ENCODE peak calls at places on chromosome 5, in nine cellular contexts. One of them, this sample, is unnamed.

GRCh38 chr5:19488786-19489185 is 499.2 kb downstream of the CDH18 start:
- DNase-seq in mammary epithelial cell: no peak
- DNase-seq in aorta: no peak
- DNase-seq in CD8-positive, alpha-beta T cell: no peak
- DNase-seq in colonic mucosa: no peak
- DNase-seq in breast epithelium: no peak
- DNase-seq in transverse colon: no peak
- DNase-seq in HepG2: no peak
- DNase-seq in psoas muscle: no peak
- DNase-seq in this sample: no peak

GRCh38 chr5:78781611-78782356 is 133.2 kb upstream of the LHFPL2 start:
- DNase-seq in transverse colon: no peak
- DNase-seq in mammary epithelial cell: no peak
- DNase-seq in breast epithelium: no peak
- DNase-seq in colonic mucosa: no peak
- DNase-seq in HepG2: no peak
- DNase-seq in aorta: no peak
- DNase-seq in psoas muscle: no peak
- DNase-seq in CD8-positive, alpha-beta T cell: no peak
- DNase-seq in this sample: no peak

GRCh38 chr5:120615967-120616645 is 152.0 kb downstream of the PRR16 start:
- DNase-seq in aorta: no peak
- DNase-seq in psoas muscle: no peak
- DNase-seq in breast epithelium: no peak
- DNase-seq in HepG2: no peak
- DNase-seq in colonic mucosa: no peak
- DNase-seq in CD8-positive, alpha-beta T cell: no peak
- DNase-seq in transverse colon: no peak
- DNase-seq in mammary epithelial cell: peak; percentile 79
- DNase-seq in this sample: no peak

GRCh38 chr5:43771611-43772031 is 168.6 kb downstream of the NNT start:
- DNase-seq in transverse colon: no peak
- DNase-seq in aorta: no peak
- DNase-seq in HepG2: no peak
- DNase-seq in mammary epithelial cell: peak; percentile 72
- DNase-seq in colonic mucosa: no peak
- DNase-seq in breast epithelium: no peak
- DNase-seq in CD8-positive, alpha-beta T cell: no peak
- DNase-seq in psoas muscle: no peak
- DNase-seq in this sample: no peak

GRCh38 chr5:144060598-144060997 is 109.9 kb downstream of the YIPF5 start:
- DNase-seq in transverse colon: no peak
- DNase-seq in aorta: no peak
- DNase-seq in psoas muscle: no peak
- DNase-seq in CD8-positive, alpha-beta T cell: no peak
- DNase-seq in HepG2: no peak
- DNase-seq in colonic mucosa: no peak
- DNase-seq in mammary epithelial cell: peak; percentile 82
- DNase-seq in breast epithelium: no peak
- DNase-seq in this sample: no peak

GRCh38 chr5:110048508-110048907 is 358.8 kb downstream of the MAN2A1 start:
- DNase-seq in HepG2: no peak
- DNase-seq in colonic mucosa: no peak
- DNase-seq in psoas muscle: no peak
- DNase-seq in breast epithelium: no peak
- DNase-seq in aorta: no peak
- DNase-seq in transverse colon: no peak
- DNase-seq in mammary epithelial cell: no peak
- DNase-seq in CD8-positive, alpha-beta T cell: no peak
- DNase-seq in this sample: no peak

GRCh38 chr5:31707294-31707693 is 68.4 kb downstream of the PDZD2 start:
- DNase-seq in colonic mucosa: no peak
- DNase-seq in HepG2: no peak
- DNase-seq in CD8-positive, alpha-beta T cell: no peak
- DNase-seq in transverse colon: no peak
- DNase-seq in mammary epithelial cell: no peak
- DNase-seq in breast epithelium: no peak
- DNase-seq in psoas muscle: no peak
- DNase-seq in aorta: no peak
- DNase-seq in this sample: no peak

GRCh38 chr5:100430268-100430900 is 104.8 kb upstream of the FAM174A start:
- DNase-seq in psoas muscle: peak; percentile 39
- DNase-seq in aorta: peak; percentile 49
- DNase-seq in breast epithelium: no peak
- DNase-seq in mammary epithelial cell: peak; percentile 24
- DNase-seq in HepG2: peak; percentile 26
- DNase-seq in transverse colon: peak; percentile 16
- DNase-seq in colonic mucosa: peak; percentile 55
- DNase-seq in CD8-positive, alpha-beta T cell: peak; percentile 42
- DNase-seq in this sample: peak; percentile 56

GRCh38 chr5:172640822-172641358 is at the start of gene NEURL1B:
- DNase-seq in aorta: peak; percentile 71
- DNase-seq in transverse colon: peak; percentile 87
- DNase-seq in psoas muscle: peak; percentile 86
- DNase-seq in colonic mucosa: peak; percentile 88
- DNase-seq in breast epithelium: no peak
- DNase-seq in CD8-positive, alpha-beta T cell: peak; percentile 20
- DNase-seq in mammary epithelial cell: peak; percentile 66
- DNase-seq in HepG2: peak; percentile 29
- DNase-seq in this sample: peak; percentile 65

GRCh38 chr5:160802567-160802966 is 49.4 kb downstream of the ATP10B start:
- DNase-seq in transverse colon: peak; percentile 19
- DNase-seq in HepG2: no peak
- DNase-seq in mammary epithelial cell: no peak
- DNase-seq in psoas muscle: no peak
- DNase-seq in breast epithelium: no peak
- DNase-seq in aorta: no peak
- DNase-seq in CD8-positive, alpha-beta T cell: no peak
- DNase-seq in colonic mucosa: no peak
- DNase-seq in this sample: no peak

GRCh38 chr5:128213340-128213739 is 129.8 kb downstream of the SLC12A2 start:
- DNase-seq in breast epithelium: peak; percentile 31
- DNase-seq in colonic mucosa: peak; percentile 56
- DNase-seq in HepG2: peak; percentile 39
- DNase-seq in psoas muscle: no peak
- DNase-seq in CD8-positive, alpha-beta T cell: peak; percentile 22
- DNase-seq in mammary epithelial cell: peak; percentile 46
- DNase-seq in aorta: no peak
- DNase-seq in transverse colon: peak; percentile 41
- DNase-seq in this sample: no peak

GRCh38 chr5:134611515-134611914 is 21.1 kb downstream of the SAR1B start:
- DNase-seq in colonic mucosa: peak; percentile 2
- DNase-seq in CD8-positive, alpha-beta T cell: no peak
- DNase-seq in HepG2: no peak
- DNase-seq in breast epithelium: no peak
- DNase-seq in transverse colon: no peak
- DNase-seq in mammary epithelial cell: no peak
- DNase-seq in aorta: no peak
- DNase-seq in psoas muscle: no peak
- DNase-seq in this sample: no peak

GRCh38 chr5:90783460-90784333 is 225.1 kb downstream of the ADGRV1 start:
- DNase-seq in colonic mucosa: peak; percentile 75
- DNase-seq in HepG2: peak; percentile 44
- DNase-seq in psoas muscle: peak; percentile 58
- DNase-seq in mammary epithelial cell: peak; percentile 44
- DNase-seq in aorta: peak; percentile 65
- DNase-seq in CD8-positive, alpha-beta T cell: peak; percentile 70
- DNase-seq in breast epithelium: peak; percentile 39
- DNase-seq in transverse colon: peak; percentile 73
- DNase-seq in this sample: peak; percentile 83

GRCh38 chr5:181239062-181239663 is 4.5 kb downstream of the RACK1 start:
- DNase-seq in aorta: no peak
- DNase-seq in breast epithelium: no peak
- DNase-seq in transverse colon: no peak
- DNase-seq in mammary epithelial cell: no peak
- DNase-seq in CD8-positive, alpha-beta T cell: no peak
- DNase-seq in HepG2: no peak
- DNase-seq in colonic mucosa: no peak
- DNase-seq in psoas muscle: no peak
- DNase-seq in this sample: no peak

DNA sequence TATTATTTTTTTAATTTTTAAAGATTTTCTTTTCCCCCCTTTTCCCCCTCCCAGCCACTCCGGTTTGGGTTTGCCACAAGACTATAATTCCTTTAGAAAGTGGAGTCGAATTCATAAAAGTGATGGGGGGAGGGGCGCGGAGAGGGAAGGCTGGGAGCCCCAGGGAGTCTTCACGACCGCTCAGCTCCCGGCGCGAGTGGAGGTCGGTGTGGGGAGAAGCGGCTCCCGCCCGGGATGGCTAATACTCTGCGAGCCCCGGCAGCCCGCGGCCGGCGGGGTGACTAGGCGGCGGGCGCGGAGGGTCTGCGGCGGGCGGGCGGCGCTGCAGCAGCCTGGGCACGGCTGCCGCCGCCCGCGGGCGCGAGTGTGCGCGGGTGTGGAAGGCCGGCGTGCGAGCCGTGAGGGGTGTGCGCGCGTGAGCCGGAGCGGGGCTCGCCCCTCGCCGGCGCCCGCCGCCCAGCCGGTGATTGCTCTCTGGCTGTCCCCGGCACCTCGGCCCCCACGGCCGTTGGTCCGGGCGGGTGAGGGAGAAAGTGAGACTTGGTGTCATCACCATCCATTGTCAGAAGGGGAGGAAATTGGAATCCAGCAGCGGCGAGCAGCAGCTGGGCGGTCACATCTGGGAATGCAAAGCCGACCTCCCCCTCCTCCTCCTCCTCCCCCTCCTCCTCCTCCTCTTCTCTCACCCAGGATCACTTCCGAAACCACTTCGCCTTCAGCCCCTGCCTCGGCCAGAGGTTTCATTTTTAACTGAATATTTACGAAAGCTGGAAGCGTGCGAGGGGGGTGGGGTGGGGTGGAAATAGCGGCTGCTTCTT is at the start of gene PARP8:
- DNase-seq in aorta: peak; percentile 73
- DNase-seq in mammary epithelial cell: peak; percentile 35
- DNase-seq in colonic mucosa: peak; percentile 63
- DNase-seq in psoas muscle: peak; percentile 65
- DNase-seq in CD8-positive, alpha-beta T cell: peak; percentile 49
- DNase-seq in breast epithelium: peak; percentile 31
- DNase-seq in transverse colon: peak; percentile 52
- DNase-seq in HepG2: no peak
- DNase-seq in this sample: no peak
- H3K4me3 ChIP-seq in aorta: peak within 1 kb of the TSS; percentile 40
- H3K4me3 ChIP-seq in mammary epithelial cell: peak within 1 kb of the TSS; percentile 97
- H3K4me3 ChIP-seq in colonic mucosa: peak within 1 kb of the TSS; percentile 87
- H3K4me3 ChIP-seq in psoas muscle: peak within 1 kb of the TSS; percentile 73
- H3K4me3 ChIP-seq in CD8-positive, alpha-beta T cell: peak within 1 kb of the TSS; percentile 61
- H3K4me3 ChIP-seq in breast epithelium: peak within 1 kb of the TSS; percentile 61
- H3K4me3 ChIP-seq in transverse colon: peak within 1 kb of the TSS; percentile 85
- H3K4me3 ChIP-seq in HepG2: peak within 1 kb of the TSS; percentile 63
- H3K4me3 ChIP-seq in this sample: peak within 1 kb of the TSS; percentile 87

DNA sequence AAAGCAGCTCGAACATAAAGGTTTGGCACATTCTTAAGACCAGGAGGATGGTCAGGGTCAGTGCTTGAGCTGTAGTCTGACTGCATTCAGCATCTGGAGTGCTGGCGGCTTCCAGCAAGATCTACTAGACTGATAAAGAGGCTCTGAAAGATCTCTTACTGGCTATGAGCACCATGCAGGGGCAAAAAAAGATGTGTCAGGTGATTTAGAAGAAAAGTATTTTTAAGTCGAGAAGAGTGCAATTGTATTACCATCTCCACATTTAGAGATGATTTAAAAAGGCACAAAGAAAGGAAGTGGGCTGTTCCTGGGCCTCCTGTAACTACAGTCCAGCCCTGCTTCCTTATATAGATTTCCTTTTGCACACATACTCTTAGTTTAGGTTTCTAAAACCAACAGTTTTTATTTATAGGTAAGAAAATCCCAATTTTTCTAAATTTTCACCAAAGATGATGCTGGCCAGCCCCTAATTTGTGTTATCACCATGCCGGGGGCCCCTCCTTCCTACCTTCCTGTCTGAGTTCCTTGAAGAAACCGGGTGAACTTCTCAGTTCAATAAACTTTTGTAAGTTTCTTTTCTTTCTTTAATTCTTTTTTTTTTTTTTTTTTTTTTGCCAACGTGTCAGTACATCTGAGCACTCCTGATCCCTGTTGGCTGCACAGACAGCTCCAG is 65.9 kb upstream of the PLPP1 start:
- DNase-seq in aorta: no peak
- DNase-seq in psoas muscle: no peak
- DNase-seq in breast epithelium: no peak
- DNase-seq in CD8-positive, alpha-beta T cell: no peak
- DNase-seq in transverse colon: no peak
- DNase-seq in colonic mucosa: peak; percentile 38
- DNase-seq in mammary epithelial cell: no peak
- DNase-seq in HepG2: no peak
- DNase-seq in this sample: no peak
- H3K27ac ChIP-seq in aorta: peak overlapping the region; percentile 95
- H3K27ac ChIP-seq in psoas muscle: peak overlapping the region; percentile 86
- H3K27ac ChIP-seq in breast epithelium: peak overlapping the region; percentile 93
- H3K27ac ChIP-seq in CD8-positive, alpha-beta T cell: no peak overlapping the region
- H3K27ac ChIP-seq in transverse colon: peak overlapping the region; percentile 92
- H3K27ac ChIP-seq in colonic mucosa: peak overlapping the region; percentile 72
- H3K27ac ChIP-seq in mammary epithelial cell: peak overlapping the region; percentile 33
- H3K27ac ChIP-seq in HepG2: no peak overlapping the region
- H3K27ac ChIP-seq in this sample: peak overlapping the region; percentile 94

DNA sequence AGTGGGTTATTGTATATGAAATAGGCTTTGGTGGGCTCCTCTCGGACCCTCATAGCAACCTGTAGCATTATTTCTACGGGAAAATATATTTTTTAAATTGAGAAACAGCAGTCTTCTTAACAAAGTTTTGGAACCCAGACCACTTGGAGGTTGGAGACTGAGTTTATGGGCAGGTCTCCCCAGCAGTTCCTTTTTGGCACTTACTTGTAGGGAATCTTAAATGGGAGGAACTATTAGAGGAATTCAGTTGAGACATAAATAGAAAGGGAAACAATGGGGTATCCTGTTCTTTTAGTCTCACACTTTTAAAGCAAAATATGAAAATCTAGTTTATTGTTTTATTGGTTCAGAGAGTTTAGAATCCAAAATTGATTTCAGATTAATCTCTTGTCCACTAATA is 111.5 kb downstream of the TRIO start:
- DNase-seq in breast epithelium: no peak
- DNase-seq in HepG2: no peak
- DNase-seq in transverse colon: no peak
- DNase-seq in mammary epithelial cell: no peak
- DNase-seq in colonic mucosa: no peak
- DNase-seq in psoas muscle: no peak
- DNase-seq in aorta: no peak
- DNase-seq in CD8-positive, alpha-beta T cell: no peak
- DNase-seq in this sample: no peak
- H3K4me1 ChIP-seq in breast epithelium: peaks cover 4% of the 10 kb centered on the region
- H3K4me1 ChIP-seq in HepG2: peaks cover 39% of the 10 kb centered on the region
- H3K4me1 ChIP-seq in transverse colon: peaks cover 64% of the 10 kb centered on the region
- H3K4me1 ChIP-seq in mammary epithelial cell: peaks cover 9% of the 10 kb centered on the region
- H3K4me1 ChIP-seq in colonic mucosa: peaks cover 6% of the 10 kb centered on the region
- H3K4me1 ChIP-seq in psoas muscle: peaks cover 49% of the 10 kb centered on the region
- H3K4me1 ChIP-seq in aorta: peaks cover 6% of the 10 kb centered on the region
- H3K4me1 ChIP-seq in CD8-positive, alpha-beta T cell: no peaks in the 10 kb centered on the region
- H3K4me1 ChIP-seq in this sample: no peaks in the 10 kb centered on the region

DNA sequence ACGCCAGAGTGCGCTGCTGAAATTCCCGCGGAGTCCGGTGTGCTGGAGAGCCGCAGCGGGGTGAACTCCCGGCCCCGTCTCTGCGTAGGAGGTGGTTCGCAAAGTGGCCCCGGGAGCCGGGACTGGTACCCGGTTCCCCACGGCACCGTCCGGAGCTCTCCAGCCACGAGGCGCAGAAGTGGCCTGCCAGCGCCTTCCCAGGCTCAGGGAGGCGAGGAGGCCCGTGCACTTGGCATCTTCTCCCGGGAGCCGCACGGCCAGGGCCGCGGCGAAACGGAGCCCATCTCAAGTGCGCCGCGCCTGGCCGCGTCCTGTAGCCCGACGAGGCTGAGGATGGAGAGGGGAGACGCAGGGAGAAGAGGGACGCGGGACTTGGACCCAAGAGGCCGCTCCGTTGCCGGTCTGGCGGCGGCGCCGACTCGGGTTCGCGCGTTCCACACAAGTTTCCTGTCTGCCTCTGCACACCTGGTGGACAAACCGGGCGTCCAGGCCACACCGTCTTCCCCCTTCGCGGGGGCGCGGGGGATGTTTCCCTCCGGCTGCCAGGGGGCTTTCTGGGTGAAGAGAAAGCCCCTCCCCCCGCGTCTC is 1.0 kb upstream of the IRX1 start:
- DNase-seq in breast epithelium: no peak
- DNase-seq in HepG2: no peak
- DNase-seq in CD8-positive, alpha-beta T cell: no peak
- DNase-seq in colonic mucosa: no peak
- DNase-seq in transverse colon: no peak
- DNase-seq in psoas muscle: no peak
- DNase-seq in mammary epithelial cell: peak; percentile 49
- DNase-seq in aorta: no peak
- DNase-seq in this sample: no peak
- H3K4me3 ChIP-seq in breast epithelium: peak overlapping the region; percentile 59
- H3K4me3 ChIP-seq in HepG2: no peak overlapping the region
- H3K4me3 ChIP-seq in CD8-positive, alpha-beta T cell: no peak overlapping the region
- H3K4me3 ChIP-seq in colonic mucosa: no peak overlapping the region
- H3K4me3 ChIP-seq in transverse colon: peak overlapping the region; percentile 23
- H3K4me3 ChIP-seq in psoas muscle: peak overlapping the region; percentile 38
- H3K4me3 ChIP-seq in mammary epithelial cell: peak overlapping the region; percentile 48
- H3K4me3 ChIP-seq in aorta: no peak overlapping the region
- H3K4me3 ChIP-seq in this sample: peak overlapping the region; percentile 45

This sample was measured in tibial nerve.